ENCODE peak calls at places on chromosomes 13 and 19, in five cellular contexts. Z is tibial nerve, G is stomach, U is neural progenitor cell, D is T1000. R is an unnamed sample.

GRCh38 chr19:3538258-3538929 is 580 bp upstream of the TEKTIP1 start:
- DNase-seq in D (no peak), Z (no peak), U (no peak), G (no peak), R (no peak)

GRCh38 chr13:23979361-23980159 is 82.3 kb upstream of the C1QTNF9B start:
- DNase-seq in G (peak; percentile 73), Z (peak; percentile 53), D (peak; percentile 40), U (peak; percentile 81), R (peak; percentile 77)

GRCh38 chr13:20525601-20526544 is at the start of gene CRYL1:
- DNase-seq in Z (peak; percentile 58), G (peak; percentile 82), D (peak; percentile 53), U (peak; percentile 72), R (peak; percentile 73)

GRCh38 chr19:7522923-7523667 is 671 bp downstream of the MCOLN1 start:
- DNase-seq in D (peak; percentile 24), Z (no peak), G (no peak), U (peak; percentile 42), R (no peak)

GRCh38 chr13:30736921-30737320 is 1.6 kb downstream of the ALOX5AP start:
- DNase-seq in U (no peak), D (no peak), Z (no peak), G (no peak), R (no peak)

GRCh38 chr19:48501446-48501960 is 10.1 kb downstream of the LMTK3 start:
- DNase-seq in G (peak; percentile 70), U (peak; percentile 97), D (no peak), Z (no peak), R (peak; percentile 76)

GRCh38 chr19:28292822-28293500 is 920.0 kb downstream of the UQCRFS1 start:
- DNase-seq in Z (no peak), G (no peak), D (no peak), U (no peak), R (no peak)

GRCh38 chr19:31154021-31154420 is 195.2 kb downstream of the TSHZ3 start:
- DNase-seq in Z (no peak), G (no peak), D (no peak), U (no peak), R (no peak)

GRCh38 chr19:1061987-1062386 is 5.0 kb upstream of the ARHGAP45 start:
- DNase-seq in G (no peak), U (no peak), D (no peak), Z (no peak), R (no peak)

GRCh38 chr19:36182612-36183454 is 30.6 kb upstream of the COX7A1 start:
- DNase-seq in Z (no peak), U (peak; percentile 23), G (no peak), D (no peak), R (no peak)

GRCh38 chr13:33279898-33280549 is 5.5 kb downstream of the STARD13 start:
- DNase-seq in U (no peak), D (peak; percentile 55), G (no peak), Z (no peak), R (no peak)

GRCh38 chr19:30391554-30392551 is 19.7 kb downstream of the ZNF536 start:
- DNase-seq in D (no peak), U (peak; percentile 41), G (no peak), Z (no peak), R (no peak)

GRCh38 chr19:11227201-11227886 is 12.1 kb upstream of the ANGPTL8 start:
- DNase-seq in Z (no peak), G (no peak), U (peak; percentile 28), D (no peak), R (no peak)

GRCh38 chr19:46730595-46730994 is 13.7 kb upstream of the PRKD2 start:
- DNase-seq in Z (no peak), D (no peak), U (no peak), G (no peak), R (no peak)

R was measured in lung.